ENCODE peak calls at places on chromosome 3, in five cellular contexts. V, N, M, W and F are unnamed samples.

GRCh38 chr3:39147711-39148115 is 5.7 kb downstream of the CSRNP1 start:
- DNase-seq in V (no peak), N (no peak), M (no peak), W (peak; percentile 59), F (no peak)

GRCh38 chr3:151008699-151009098 is 36.2 kb upstream of the CLRN1 start:
- DNase-seq in V (peak; percentile 33), N (no peak), M (no peak), W (no peak), F (no peak)

GRCh38 chr3:38662544-38662943 is 13.1 kb upstream of the SCN5A start:
- DNase-seq in V (peak; percentile 64), N (no peak), M (no peak), W (no peak), F (no peak)

GRCh38 chr3:50557106-50557505 is 10.4 kb downstream of the C3orf18 start:
- DNase-seq in V (no peak), N (no peak), M (no peak), W (no peak), F (no peak)

GRCh38 chr3:42562047-42562907 is 19.5 kb downstream of the SEC22C start:
- DNase-seq in V (no peak), N (no peak), M (no peak), W (no peak), F (no peak)

GRCh38 chr3:30354513-30354912 is 251.9 kb upstream of the TGFBR2 start:
- DNase-seq in V (no peak), N (no peak), M (no peak), W (no peak), F (peak; percentile 41)

GRCh38 chr3:183295211-183295610 is 42.2 kb downstream of the B3GNT5 start:
- DNase-seq in V (peak; percentile 25), N (no peak), M (peak; percentile 6), W (peak; percentile 62), F (no peak)

GRCh38 chr3:155069729-155070128 is 10.4 kb upstream of the MME start:
- DNase-seq in V (no peak), N (no peak), M (no peak), W (no peak), F (no peak)

GRCh38 chr3:108914774-108915641 is 38.7 kb downstream of the GUCA1C start:
- DNase-seq in V (peak; percentile 73), N (no peak), M (peak; percentile 61), W (peak; percentile 74), F (no peak)

GRCh38 chr3:103385991-103386390 is 951.2 kb downstream of the ZPLD1 start:
- DNase-seq in V (no peak), N (no peak), M (no peak), W (no peak), F (no peak)

GRCh38 chr3:194273396-194274310 is 77.5 kb downstream of the CPN2 start:
- DNase-seq in V (no peak), N (no peak), M (no peak), W (no peak), F (peak; percentile 22)

GRCh38 chr3:167094632-167095031 is 285.5 kb downstream of the ZBBX start:
- DNase-seq in V (no peak), N (no peak), M (no peak), W (no peak), F (no peak)

GRCh38 chr3:43190682-43191081 is 84.8 kb upstream of the POMGNT2 start:
- DNase-seq in V (no peak), N (no peak), M (no peak), W (no peak), F (no peak)

GRCh38 chr3:60756636-60757035 is 494.6 kb downstream of the FHIT start:
- DNase-seq in V (no peak), N (no peak), M (no peak), W (no peak), F (no peak)

GRCh38 chr3:157857461-157857860 is 248.8 kb downstream of the SHOX2 start:
- DNase-seq in V (no peak), N (no peak), M (no peak), W (no peak), F (no peak)

GRCh38 chr3:125140817-125141595 is 71.5 kb downstream of the SLC12A8 start:
- DNase-seq in V (no peak), N (no peak), M (no peak), W (no peak), F (peak; percentile 40)

GRCh38 chr3:73229036-73229435 is 167.6 kb downstream of the EBLN2 start:
- DNase-seq in V (no peak), N (no peak), M (no peak), W (no peak), F (no peak)

GRCh38 chr3:113717818-113718217 is 21.4 kb upstream of the USF3 start:
- DNase-seq in V (no peak), N (no peak), M (no peak), W (no peak), F (no peak)

GRCh38 chr3:172701056-172701455 is 9.8 kb downstream of the NCEH1 start:
- DNase-seq in V (no peak), N (no peak), M (no peak), W (no peak), F (no peak)

GRCh38 chr3:172699070-172699469 is 11.8 kb downstream of the NCEH1 start:
- DNase-seq in V (no peak), N (no peak), M (no peak), W (no peak), F (no peak)

GRCh38 chr3:172697558-172697957 is 13.3 kb downstream of the NCEH1 start:
- DNase-seq in V (no peak), N (no peak), M (no peak), W (no peak), F (no peak)

GRCh38 chr3:172696357-172696756 is 14.5 kb downstream of the NCEH1 start:
- DNase-seq in V (no peak), N (no peak), M (no peak), W (no peak), F (no peak)

DNA sequence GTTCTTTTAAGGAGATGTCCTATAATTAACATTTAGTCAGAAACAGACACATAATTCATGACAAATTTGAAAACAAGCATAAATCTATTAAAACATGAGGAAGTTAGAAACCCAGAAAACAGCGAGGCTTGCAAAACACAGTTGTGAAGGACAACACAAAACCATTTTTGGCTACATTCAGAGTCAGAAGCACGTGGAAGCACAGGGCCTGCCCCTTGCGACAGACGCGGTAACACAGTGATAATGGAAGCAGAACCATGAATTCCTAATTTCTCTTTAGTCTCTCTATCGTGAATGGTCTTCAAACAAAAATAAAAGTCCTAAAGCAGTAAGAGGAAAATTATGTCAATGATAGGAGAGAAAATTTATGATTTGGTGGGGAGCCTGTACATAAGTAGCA is 12.2 kb downstream of the NCEH1 start:
- DNase-seq in V (no peak), N (no peak), M (no peak), W (peak; percentile 57), F (no peak)
- TF ChIP-seq POLR2A in V (no peak), N (no peak), M (no peak), W (no peak), F (no peak)

DNA sequence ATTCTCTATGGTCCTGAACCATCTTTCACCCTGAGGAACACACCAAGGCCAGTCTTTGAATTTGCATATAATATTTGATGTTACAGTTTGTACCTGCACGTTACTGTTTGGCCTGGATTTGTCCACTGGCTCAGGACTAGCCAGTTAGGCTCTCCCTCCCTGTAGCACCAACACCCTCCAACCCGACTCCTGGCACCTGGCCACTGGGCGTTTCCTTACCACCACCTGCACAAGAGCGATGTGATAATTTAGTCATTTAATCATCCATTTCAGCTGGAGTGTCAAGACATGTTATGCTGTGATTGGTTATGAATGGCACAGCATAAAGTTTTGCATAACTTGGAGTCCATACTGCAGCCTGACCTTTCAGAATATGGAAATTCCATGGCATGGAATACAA is 242.3 kb downstream of the KCNMB2 start:
- DNase-seq in V (no peak), N (no peak), M (no peak), W (no peak), F (no peak)
- H3K27ac ChIP-seq in V (no peak overlapping the region), N (no peak overlapping the region), M (no peak overlapping the region), W (no peak overlapping the region), F (no peak overlapping the region)

DNA sequence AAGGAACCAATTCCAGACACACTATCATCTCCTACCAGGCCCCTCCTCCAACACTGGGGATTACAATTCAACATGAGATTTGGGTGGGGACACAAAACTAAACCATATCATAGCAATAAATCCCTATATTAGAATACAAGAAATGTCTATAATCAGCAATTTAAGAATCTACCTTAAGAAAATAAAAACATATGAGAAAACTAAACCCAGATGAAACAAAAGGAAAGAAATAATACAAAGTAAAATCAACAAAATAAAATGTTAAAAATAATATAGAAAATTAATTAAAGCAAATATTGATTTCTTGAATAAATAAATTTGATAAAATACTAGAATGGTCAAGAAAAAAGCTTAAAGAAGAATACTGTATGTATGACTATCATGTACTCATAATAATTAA is 6.1 kb upstream of the OSTN start:
- DNase-seq in V (no peak), N (no peak), M (no peak), W (no peak), F (no peak)
- TF ChIP-seq POLR2A in V (no peak), N (no peak), M (no peak), W (no peak), F (no peak)

DNA sequence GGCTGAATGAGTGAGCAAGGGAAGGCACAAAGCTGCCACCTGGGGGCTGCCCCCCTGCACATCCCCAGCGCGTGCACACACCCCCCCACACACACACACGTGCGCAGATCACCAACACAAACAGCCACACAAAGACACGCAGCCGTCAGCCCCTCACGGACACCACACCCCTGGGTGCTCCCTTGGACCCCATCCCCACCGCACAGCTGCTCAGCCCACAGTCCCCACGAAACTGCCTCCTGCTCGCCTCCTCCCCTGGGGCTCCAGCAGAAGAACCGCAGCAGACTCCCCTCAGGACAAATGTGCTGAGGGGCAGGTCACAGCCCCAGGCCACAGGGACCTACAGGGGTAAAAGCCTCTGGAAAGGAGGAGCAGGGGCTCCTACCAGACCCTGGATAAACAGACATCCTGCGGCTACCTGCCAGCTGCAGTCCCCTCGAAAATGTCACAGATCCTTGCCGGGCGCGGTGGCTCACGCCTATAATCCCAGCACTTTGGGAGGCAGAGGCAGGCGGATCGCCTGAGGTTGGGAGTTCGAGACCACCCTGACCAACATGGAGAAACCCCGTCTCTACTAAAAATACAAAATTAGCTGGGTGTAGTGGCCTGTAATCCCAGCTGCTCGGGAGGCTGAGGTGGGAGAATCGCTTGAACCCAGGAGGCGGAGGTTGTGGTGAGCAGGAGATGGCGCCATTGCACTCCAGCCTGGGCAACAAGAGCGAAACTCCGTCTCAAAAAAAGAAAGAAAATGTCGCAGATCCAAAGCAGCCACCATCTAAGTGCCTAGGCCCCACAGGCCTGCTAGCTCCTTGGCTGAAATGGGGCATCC is 6.5 kb downstream of the TWF2 start:
- DNase-seq in V (no peak), N (no peak), M (no peak), W (no peak), F (no peak)
- H3K27ac ChIP-seq in V (no peak overlapping the region), N (no peak overlapping the region), M (no peak overlapping the region), W (no peak overlapping the region), F (no peak overlapping the region)

GRCh38 chr3:141410861-141411771 is 42.8 kb downstream of the ZBTB38 start:
- DNase-seq in V (peak; percentile 81), N (no peak), M (no peak), W (peak; percentile 39), F (no peak)
- TF ChIP-seq POLR2A in V (no peak), N (no peak), M (peak; percentile 19), W (no peak), F (no peak)